ENCODE peak calls at places on chromosomes 7 and 10, in ten cellular contexts. S is transverse colon, V is upper lobe of right lung, N is body of pancreas, K is prostate gland, W is left ventricle myocardium inferior, I is HCT116, L is DND-41, X is IMR-90, M is breast epithelium. T is an unnamed sample.

GRCh38 chr10:96370575-96371157 is 11.9 kb upstream of the OPALIN start:
- DNase-seq in S (peak; percentile 47), V (no peak), N (peak; percentile 45), K (peak; percentile 30), W (peak; percentile 25), I (peak; percentile 44), L (peak; percentile 65), X (peak; percentile 17), M (peak; percentile 25), T (peak; percentile 54)

GRCh38 chr7:87413951-87414381 is 61.5 kb downstream of the ABCB4 start:
- DNase-seq in S (no peak), V (no peak), N (no peak), K (no peak), W (no peak), I (no peak), L (no peak), X (peak; percentile 84), M (no peak), T (no peak)

GRCh38 chr7:132518102-132518838 is 58.0 kb downstream of the PLXNA4 start:
- DNase-seq in S (no peak), V (no peak), N (no peak), K (no peak), W (no peak), I (peak; percentile 29), L (peak; percentile 10), X (no peak), M (no peak), T (no peak)

GRCh38 chr10:97515260-97515978 is 16.7 kb downstream of the UBTD1 start:
- DNase-seq in S (no peak), V (no peak), N (no peak), K (no peak), W (no peak), I (no peak), L (no peak), X (no peak), M (no peak), T (no peak)

GRCh38 chr7:94440460-94441039 is 45.9 kb downstream of the COL1A2 start:
- DNase-seq in S (peak; percentile 55), V (no peak), N (no peak), K (no peak), W (no peak), I (no peak), L (no peak), X (peak; percentile 20), M (no peak), T (peak; percentile 57)

GRCh38 chr10:80408198-80409085 is at the start of gene PRXL2A:
- DNase-seq in S (peak; percentile 89), V (peak; percentile 95), N (peak; percentile 87), K (peak; percentile 85), W (peak; percentile 92), I (no peak), L (peak; percentile 82), X (no peak), M (peak; percentile 57), T (peak; percentile 91)

GRCh38 chr10:12534824-12535223 is 185.5 kb downstream of the CAMK1D start:
- DNase-seq in S (no peak), V (peak; percentile 28), N (peak; percentile 7), K (no peak), W (no peak), I (no peak), L (peak; percentile 34), X (peak; percentile 35), M (no peak), T (no peak)

GRCh38 chr10:49426490-49427360 is 30.8 kb upstream of the DRGX start:
- DNase-seq in S (no peak), V (no peak), N (no peak), K (no peak), W (no peak), I (no peak), L (no peak), X (no peak), M (no peak), T (no peak)

GRCh38 chr10:33085313-33085833 is 127.3 kb upstream of the ITGB1 start:
- DNase-seq in S (no peak), V (no peak), N (no peak), K (no peak), W (no peak), I (no peak), L (no peak), X (no peak), M (no peak), T (no peak)

GRCh38 chr7:13109201-13109600 is 421.8 kb downstream of the ARL4A start:
- DNase-seq in S (no peak), V (no peak), N (no peak), K (no peak), W (no peak), I (no peak), L (no peak), X (no peak), M (no peak), T (no peak)

DNA sequence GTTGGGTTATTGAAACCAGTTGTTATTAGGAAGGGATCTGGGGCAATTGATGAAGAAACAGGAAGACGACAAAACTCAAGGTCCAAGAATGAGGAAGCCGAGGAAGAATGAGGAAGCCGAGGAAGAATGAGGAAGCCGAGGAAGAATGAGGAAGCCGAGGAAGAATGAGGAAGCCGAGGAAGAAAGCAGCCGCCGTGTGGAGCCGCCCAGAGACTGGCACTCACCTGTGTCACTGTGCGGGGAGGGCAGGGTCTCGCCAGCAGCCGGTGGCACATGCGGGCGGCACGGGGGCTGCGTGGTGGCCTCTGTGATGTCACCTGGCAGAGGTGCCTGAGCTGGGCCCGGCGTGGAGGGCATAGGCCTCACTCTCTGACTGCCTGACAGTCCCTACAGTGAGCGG is 71.1 kb upstream of the CFAP46 start:
- DNase-seq in S (peak; percentile 65), V (peak; percentile 81), N (peak; percentile 82), K (no peak), W (peak; percentile 39), I (no peak), L (no peak), X (no peak), M (no peak), T (peak; percentile 76)
- TF ChIP-seq CTCF in S (no peak), V (no peak), N (no peak), K (no peak), W (no peak), I (no peak), L (no peak), X (no peak), M (no peak), T (no peak)

DNA sequence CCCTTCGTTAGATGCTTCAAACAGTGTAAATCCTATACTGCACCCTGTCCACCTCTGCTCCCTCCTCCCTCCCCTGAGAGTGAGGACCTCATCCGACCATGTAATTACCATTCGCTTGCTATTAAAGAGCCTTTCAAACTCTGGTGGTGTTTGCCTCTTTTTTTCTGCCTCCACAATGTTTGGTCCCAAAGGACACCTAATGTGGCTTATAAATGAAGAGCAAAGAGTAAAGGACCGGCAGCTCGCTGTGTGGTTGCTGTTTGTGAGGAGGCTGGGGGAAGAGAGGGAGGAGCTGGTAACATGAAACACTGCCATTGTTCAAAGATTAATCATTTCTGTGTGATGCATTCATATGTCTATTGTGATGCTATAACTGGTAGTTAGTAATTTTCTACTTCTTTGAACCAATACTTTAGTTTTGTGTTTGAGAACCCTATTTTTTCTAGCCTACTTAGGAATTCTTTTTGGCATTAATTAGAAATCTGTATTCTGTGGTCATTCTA is 27.9 kb downstream of the MTURN start:
- DNase-seq in S (no peak), V (no peak), N (no peak), K (no peak), W (no peak), I (no peak), L (no peak), X (peak; percentile 59), M (no peak), T (no peak)
- H3K4me1 ChIP-seq in S (peaks cover 25% of the 10 kb centered on the region), V (peaks cover 43% of the 10 kb centered on the region), N (peaks cover 30% of the 10 kb centered on the region), K (peaks cover 18% of the 10 kb centered on the region), W (peaks cover 43% of the 10 kb centered on the region), I (peaks cover 17% of the 10 kb centered on the region), L (peaks cover 4% of the 10 kb centered on the region), X (peaks cover 2% of the 10 kb centered on the region), M (no peaks in the 10 kb centered on the region), T (peaks cover 14% of the 10 kb centered on the region)

DNA sequence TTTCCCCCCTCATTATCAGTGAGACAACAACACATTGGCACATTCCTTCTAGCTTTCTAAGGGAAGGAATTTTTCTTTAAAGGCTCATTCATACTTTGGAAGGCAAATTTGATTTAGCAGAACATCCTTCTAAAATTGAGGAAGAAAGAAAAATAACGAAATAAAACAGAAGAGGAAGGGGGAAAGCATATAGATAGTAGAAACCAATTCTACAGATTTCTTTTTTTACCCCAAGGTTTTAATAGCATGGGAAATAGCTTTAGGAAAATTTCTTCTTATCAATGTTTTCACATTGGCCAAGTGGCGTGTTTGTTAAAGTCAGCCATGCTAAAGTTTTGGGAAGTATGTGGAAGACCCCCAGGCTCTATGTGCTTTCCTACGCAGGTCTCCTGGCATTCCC is 35.7 kb downstream of the MACROH2A2 start:
- DNase-seq in S (no peak), V (no peak), N (no peak), K (no peak), W (no peak), I (no peak), L (no peak), X (no peak), M (no peak), T (no peak)
- H3K9me3 ChIP-seq in S (no peaks in the 10 kb centered on the region), V (no peaks in the 10 kb centered on the region), N (no peaks in the 10 kb centered on the region), K (no peaks in the 10 kb centered on the region), W (no peaks in the 10 kb centered on the region), I (no peaks in the 10 kb centered on the region), L (no peaks in the 10 kb centered on the region), X (no peaks in the 10 kb centered on the region), M (no peaks in the 10 kb centered on the region), T (no peaks in the 10 kb centered on the region)

GRCh38 chr10:108894402-108895301 is 1028.7 kb downstream of the XPNPEP1 start:
- DNase-seq in S (no peak), V (no peak), N (no peak), K (no peak), W (no peak), I (no peak), L (no peak), X (no peak), M (no peak), T (no peak)
- TF ChIP-seq CTCF in S (no peak), V (no peak), N (no peak), K (no peak), W (no peak), I (no peak), L (no peak), X (no peak), M (no peak), T (no peak)

DNA sequence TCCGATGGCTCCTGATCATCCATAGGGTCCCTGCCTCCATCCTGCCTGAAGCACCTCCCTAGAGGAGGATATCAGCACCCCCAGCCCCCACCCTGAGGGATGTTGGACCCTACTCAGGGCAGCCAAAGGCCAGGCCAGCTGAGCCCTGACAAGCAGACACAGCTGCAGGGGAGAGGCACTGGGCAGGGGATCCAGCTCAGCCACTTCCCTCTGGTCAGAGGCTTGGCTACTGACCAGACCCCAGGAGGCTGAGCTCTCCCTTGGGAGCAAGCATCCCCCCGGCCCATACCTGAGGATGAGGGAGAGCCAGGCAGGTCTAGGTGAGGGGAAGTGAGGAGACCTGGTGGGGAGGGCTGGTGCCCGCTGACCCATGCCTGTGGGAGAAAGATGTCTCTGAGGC is 6.6 kb downstream of the LDB3 start:
- DNase-seq in S (no peak), V (no peak), N (no peak), K (no peak), W (no peak), I (no peak), L (no peak), X (no peak), M (no peak), T (no peak)
- H3K4me1 ChIP-seq in S (peaks cover 53% of the 10 kb centered on the region), V (no peaks in the 10 kb centered on the region), N (peaks cover 22% of the 10 kb centered on the region), K (no peaks in the 10 kb centered on the region), W (peaks cover 95% of the 10 kb centered on the region), I (peaks cover 15% of the 10 kb centered on the region), L (no peaks in the 10 kb centered on the region), X (peaks cover 23% of the 10 kb centered on the region), M (no peaks in the 10 kb centered on the region), T (peaks cover 21% of the 10 kb centered on the region)

GRCh38 chr10:38184477-38184876 is 90.3 kb downstream of the ZNF37A start:
- DNase-seq in S (no peak), V (no peak), N (no peak), K (no peak), W (no peak), I (no peak), L (no peak), X (no peak), M (no peak), T (no peak)
- H3K9me3 ChIP-seq in S (peaks cover 4% of the 10 kb centered on the region), V (no peaks in the 10 kb centered on the region), N (no peaks in the 10 kb centered on the region), K (no peaks in the 10 kb centered on the region), W (peaks cover 14% of the 10 kb centered on the region), I (no peaks in the 10 kb centered on the region), L (no peaks in the 10 kb centered on the region), X (no peaks in the 10 kb centered on the region), M (no peaks in the 10 kb centered on the region), T (peaks cover 40% of the 10 kb centered on the region)

T was measured in mucosa of descending colon.